ENCODE peak calls at places on chromosomes 3 and 15, in six cellular contexts. One of them, this sample, is unnamed.

GRCh38 chr3:16508591-16508995 is 4.9 kb downstream of the RFTN1 start:
- DNase-seq in Caco-2: no peak
- DNase-seq in fibroblast of villous mesenchyme: peak
- DNase-seq in A549: no peak
- DNase-seq in BJ: no peak
- DNase-seq in fibroblast of lung: peak
- DNase-seq in this sample: no peak

GRCh38 chr3:115239717-115240116 is 92.6 kb upstream of the ZBTB20 start:
- DNase-seq in Caco-2: no peak
- DNase-seq in fibroblast of villous mesenchyme: peak
- DNase-seq in BJ: peak
- DNase-seq in fibroblast of lung: peak
- DNase-seq in A549: peak
- DNase-seq in this sample: peak

GRCh38 chr3:98329392-98330124 is 24.1 kb upstream of the OR5K4 start:
- DNase-seq in BJ: no peak
- DNase-seq in A549: peak
- DNase-seq in fibroblast of villous mesenchyme: peak
- DNase-seq in fibroblast of lung: peak
- DNase-seq in Caco-2: peak
- DNase-seq in this sample: peak

GRCh38 chr15:96349034-96349932 is 18.8 kb downstream of the NR2F2 start:
- DNase-seq in fibroblast of lung: no peak
- DNase-seq in Caco-2: no peak
- DNase-seq in A549: no peak
- DNase-seq in BJ: no peak
- DNase-seq in fibroblast of villous mesenchyme: peak
- DNase-seq in this sample: no peak

GRCh38 chr3:102466001-102466400 is 31.2 kb downstream of the ZPLD1 start:
- DNase-seq in BJ: no peak
- DNase-seq in fibroblast of villous mesenchyme: no peak
- DNase-seq in fibroblast of lung: no peak
- DNase-seq in Caco-2: no peak
- DNase-seq in A549: no peak
- DNase-seq in this sample: no peak

GRCh38 chr15:80072285-80072684 is 12.8 kb downstream of the ZFAND6 start:
- DNase-seq in fibroblast of villous mesenchyme: peak
- DNase-seq in BJ: peak
- DNase-seq in A549: peak
- DNase-seq in Caco-2: peak
- DNase-seq in fibroblast of lung: peak
- DNase-seq in this sample: peak

GRCh38 chr3:120093119-120093922 is 926 bp downstream of the GSK3B start:
- DNase-seq in fibroblast of villous mesenchyme: peak
- DNase-seq in Caco-2: no peak
- DNase-seq in fibroblast of lung: peak
- DNase-seq in A549: no peak
- DNase-seq in BJ: peak
- DNase-seq in this sample: peak

GRCh38 chr15:75123395-75123794 is 78.3 kb upstream of the C15orf39 start:
- DNase-seq in fibroblast of lung: peak
- DNase-seq in fibroblast of villous mesenchyme: peak
- DNase-seq in Caco-2: no peak
- DNase-seq in BJ: peak
- DNase-seq in A549: no peak
- DNase-seq in this sample: peak

GRCh38 chr3:189771842-189772494 is 140.8 kb downstream of the TP63 start:
- DNase-seq in A549: no peak
- DNase-seq in Caco-2: no peak
- DNase-seq in BJ: no peak
- DNase-seq in fibroblast of lung: peak
- DNase-seq in fibroblast of villous mesenchyme: no peak
- DNase-seq in this sample: no peak

GRCh38 chr3:138867996-138868395 is 33.3 kb upstream of the PIK3CB start:
- DNase-seq in fibroblast of lung: no peak
- DNase-seq in A549: no peak
- DNase-seq in BJ: no peak
- DNase-seq in Caco-2: no peak
- DNase-seq in fibroblast of villous mesenchyme: no peak
- DNase-seq in this sample: no peak

GRCh38 chr3:185250247-185250646 is 3.6 kb downstream of the EHHADH start:
- DNase-seq in Caco-2: no peak
- DNase-seq in fibroblast of lung: no peak
- DNase-seq in A549: no peak
- DNase-seq in fibroblast of villous mesenchyme: peak
- DNase-seq in BJ: no peak
- DNase-seq in this sample: no peak
- H3K4me3 ChIP-seq in Caco-2: no peak
- H3K4me3 ChIP-seq in fibroblast of lung: no peak
- H3K4me3 ChIP-seq in A549: no peak
- H3K4me3 ChIP-seq in fibroblast of villous mesenchyme: no peak
- H3K4me3 ChIP-seq in BJ: no peak
- H3K4me3 ChIP-seq in this sample: no peak

DNA sequence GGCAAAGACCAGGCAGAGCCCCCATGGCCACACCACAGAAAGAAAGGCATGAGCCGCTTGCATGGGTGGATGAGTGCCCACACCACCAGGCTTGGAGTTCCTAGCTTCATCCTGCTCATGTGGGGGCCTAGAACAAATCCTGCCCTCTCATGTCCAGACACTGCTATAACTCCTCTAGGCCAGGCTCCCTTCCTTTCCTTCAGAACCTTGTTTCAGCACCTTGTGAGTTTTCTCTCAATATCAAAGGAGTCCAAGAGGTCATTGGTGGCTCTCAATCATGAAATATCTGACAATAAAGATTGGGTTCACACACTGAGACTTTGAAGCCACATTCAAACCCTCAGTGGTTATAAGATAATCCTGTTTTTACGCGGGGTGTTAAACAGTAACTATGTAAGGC is 12.7 kb downstream of the SLC6A20 start:
- DNase-seq in A549: no peak
- DNase-seq in fibroblast of lung: no peak
- DNase-seq in Caco-2: peak
- DNase-seq in BJ: no peak
- DNase-seq in fibroblast of villous mesenchyme: no peak
- DNase-seq in this sample: no peak
- TF ChIP-seq CTCF in A549: no peak
- TF ChIP-seq CTCF in fibroblast of lung: no peak
- TF ChIP-seq CTCF in Caco-2: no peak
- TF ChIP-seq CTCF in BJ: peak
- TF ChIP-seq CTCF in fibroblast of villous mesenchyme: no peak
- TF ChIP-seq CTCF in this sample: no peak

GRCh38 chr3:136516095-136516494 is 236.1 kb downstream of the STAG1 start:
- DNase-seq in A549: no peak
- DNase-seq in fibroblast of lung: no peak
- DNase-seq in BJ: no peak
- DNase-seq in fibroblast of villous mesenchyme: no peak
- DNase-seq in Caco-2: no peak
- DNase-seq in this sample: no peak

GRCh38 chr3:136518102-136518501 is 234.1 kb downstream of the STAG1 start:
- DNase-seq in Caco-2: no peak
- DNase-seq in fibroblast of lung: no peak
- DNase-seq in BJ: no peak
- DNase-seq in A549: no peak
- DNase-seq in fibroblast of villous mesenchyme: no peak
- DNase-seq in this sample: no peak

GRCh38 chr3:136512391-136512790 is 239.8 kb downstream of the STAG1 start:
- DNase-seq in fibroblast of lung: peak
- DNase-seq in BJ: peak
- DNase-seq in Caco-2: no peak
- DNase-seq in A549: no peak
- DNase-seq in fibroblast of villous mesenchyme: no peak
- DNase-seq in this sample: no peak

DNA sequence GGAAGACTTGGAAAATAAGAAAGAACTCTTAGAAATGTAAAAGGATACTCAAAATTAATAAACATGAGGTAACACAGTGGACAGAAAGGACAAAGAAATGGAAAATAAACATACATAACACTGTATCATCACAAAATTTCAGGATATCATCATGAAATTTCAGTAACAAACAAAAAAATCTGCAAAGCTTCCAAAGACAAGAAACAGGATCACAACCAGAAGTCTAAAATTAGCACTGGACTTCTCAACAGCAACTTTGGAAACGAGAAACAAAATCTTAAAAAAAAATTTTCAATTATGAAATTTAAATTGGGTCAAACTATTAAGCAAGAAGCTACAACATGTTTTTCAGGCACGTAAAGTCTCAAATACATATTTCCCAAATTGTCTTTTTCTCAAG is 238.8 kb downstream of the STAG1 start:
- DNase-seq in A549: no peak
- DNase-seq in Caco-2: no peak
- DNase-seq in fibroblast of lung: no peak
- DNase-seq in BJ: no peak
- DNase-seq in fibroblast of villous mesenchyme: no peak
- DNase-seq in this sample: no peak
- H3K4me3 ChIP-seq in A549: no peak
- H3K4me3 ChIP-seq in Caco-2: no peak
- H3K4me3 ChIP-seq in fibroblast of lung: no peak
- H3K4me3 ChIP-seq in BJ: no peak
- H3K4me3 ChIP-seq in fibroblast of villous mesenchyme: no peak
- H3K4me3 ChIP-seq in this sample: no peak

DNA sequence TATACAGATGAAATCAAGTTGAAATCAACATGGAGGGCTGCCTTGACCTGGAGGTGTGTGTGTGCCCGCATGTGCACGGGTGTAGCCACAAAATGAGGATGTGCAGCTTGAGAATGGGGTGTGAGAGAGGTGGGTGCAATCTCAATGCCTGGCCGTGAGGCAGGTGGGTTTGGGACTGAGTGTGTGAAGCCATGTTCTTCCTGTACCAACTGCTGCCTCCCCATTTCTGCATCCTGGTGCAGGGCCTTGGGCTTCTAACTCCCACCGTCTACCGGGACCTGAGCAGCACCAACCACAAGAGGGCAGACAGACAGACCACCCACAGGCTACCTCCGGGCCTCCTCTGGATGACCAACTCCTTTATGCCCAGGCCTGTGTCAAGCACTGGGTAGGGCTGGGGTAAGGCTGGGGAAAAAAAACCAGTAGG is 161.9 kb upstream of the TLE3 start:
- DNase-seq in BJ: no peak
- DNase-seq in A549: peak
- DNase-seq in fibroblast of lung: no peak
- DNase-seq in fibroblast of villous mesenchyme: no peak
- DNase-seq in Caco-2: no peak
- DNase-seq in this sample: no peak
- TF ChIP-seq CTCF in BJ: no peak
- TF ChIP-seq CTCF in A549: peak
- TF ChIP-seq CTCF in fibroblast of lung: no peak
- TF ChIP-seq CTCF in fibroblast of villous mesenchyme: peak
- TF ChIP-seq CTCF in Caco-2: no peak
- TF ChIP-seq CTCF in this sample: peak

DNA sequence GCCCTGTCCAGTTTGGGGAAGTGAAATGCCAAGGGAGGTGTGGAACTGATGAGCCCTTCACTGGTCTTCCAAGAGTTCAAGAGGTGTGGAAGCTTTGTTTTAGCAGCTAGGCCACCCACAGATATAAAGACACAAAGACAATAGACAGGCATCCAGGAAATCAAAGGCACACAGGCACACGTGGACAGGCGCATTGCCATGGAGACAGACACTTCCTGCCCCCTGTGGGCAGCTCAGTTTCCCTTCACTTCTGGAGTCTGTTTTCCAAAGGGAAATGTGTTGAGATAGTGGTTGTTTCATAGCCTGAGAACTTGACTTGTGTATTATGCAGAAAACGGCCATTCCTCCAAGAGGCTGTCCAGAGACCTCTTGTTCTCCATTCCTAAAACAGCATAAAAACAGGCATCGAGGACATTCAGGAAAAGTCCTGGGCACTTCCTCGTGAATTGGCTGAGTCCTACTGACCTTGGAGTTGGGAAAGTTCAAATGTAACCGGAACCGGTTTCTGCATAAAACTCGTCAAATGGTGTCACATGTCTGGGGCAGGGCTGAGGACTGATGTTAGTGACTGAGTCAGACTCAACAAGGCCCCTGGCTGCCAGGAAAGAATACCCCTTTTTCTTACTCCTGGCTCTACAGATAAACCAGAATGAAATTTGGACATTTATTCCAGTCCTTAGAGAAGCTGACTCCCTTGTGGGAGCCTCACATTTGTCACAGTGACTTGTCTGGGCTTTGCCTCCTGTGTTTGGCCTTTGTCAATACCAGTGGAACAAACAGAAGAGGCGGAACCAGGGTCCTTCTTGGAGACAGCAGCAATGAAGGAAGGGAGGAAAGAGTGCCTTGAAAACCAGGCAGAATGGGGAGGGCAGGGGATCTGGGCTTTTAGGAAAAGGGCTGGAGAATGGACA is 1.3 kb downstream of the ALPK3 start:
- DNase-seq in BJ: no peak
- DNase-seq in A549: no peak
- DNase-seq in Caco-2: no peak
- DNase-seq in fibroblast of villous mesenchyme: peak
- DNase-seq in fibroblast of lung: peak
- DNase-seq in this sample: no peak
- H3K4me3 ChIP-seq in BJ: no peak
- H3K4me3 ChIP-seq in A549: no peak
- H3K4me3 ChIP-seq in Caco-2: no peak
- H3K4me3 ChIP-seq in fibroblast of villous mesenchyme: no peak
- H3K4me3 ChIP-seq in fibroblast of lung: no peak
- H3K4me3 ChIP-seq in this sample: no peak

DNA sequence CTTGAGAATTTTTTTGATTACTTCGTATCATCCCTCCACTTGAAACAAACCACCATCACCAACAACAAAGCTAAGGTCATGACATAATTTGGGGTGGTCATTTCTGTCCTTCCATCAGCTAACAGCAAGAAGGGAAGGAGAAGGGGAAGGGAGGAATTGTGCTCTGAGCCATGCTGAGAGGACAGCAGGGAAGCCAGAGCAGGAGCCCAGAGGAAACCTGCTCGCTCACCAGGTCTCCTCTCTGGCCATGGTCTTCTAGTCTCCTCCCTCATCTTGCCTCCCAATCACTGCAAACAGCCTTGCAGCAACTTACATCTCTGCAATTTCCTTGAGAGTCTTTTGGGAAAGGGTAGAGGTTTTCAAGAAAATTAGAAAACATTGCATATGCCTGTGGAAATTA is 196.7 kb downstream of the SSR3 start:
- DNase-seq in fibroblast of lung: no peak
- DNase-seq in Caco-2: no peak
- DNase-seq in A549: no peak
- DNase-seq in BJ: no peak
- DNase-seq in fibroblast of villous mesenchyme: no peak
- DNase-seq in this sample: no peak
- TF ChIP-seq CTCF in fibroblast of lung: no peak
- TF ChIP-seq CTCF in Caco-2: no peak
- TF ChIP-seq CTCF in A549: no peak
- TF ChIP-seq CTCF in BJ: no peak
- TF ChIP-seq CTCF in fibroblast of villous mesenchyme: no peak
- TF ChIP-seq CTCF in this sample: no peak